ENCODE peak calls at places on chromosomes 5 and 9, in seven cellular contexts. H is GM20000, U is cardiac fibroblast, K is tibial artery, G is amniotic stem cell, I is WTC11, L is lower lobe of right lung. T is an unnamed sample.
A peak's percentile ranks its signal among the peaks of the same experiment; 100 is the strongest.

GRCh38 chr9:94826644-94827410 is 100.3 kb downstream of the AOPEP start:
- DNase-seq in H (no peak), U (no peak), K (no peak), G (no peak), I (no peak), L (no peak), T (no peak)

GRCh38 chr9:118896356-118897000 is 472.8 kb downstream of the BRINP1 start:
- DNase-seq in H (no peak), U (no peak), K (no peak), G (no peak), I (no peak), L (no peak), T (no peak)

GRCh38 chr5:7606840-7607453 is 211.0 kb downstream of the ADCY2 start:
- DNase-seq in H (no peak), U (no peak), K (no peak), G (no peak), I (no peak), L (no peak), T (no peak)

GRCh38 chr9:7150153-7150890 is 392.5 kb downstream of the KDM4C start:
- DNase-seq in H (no peak), U (no peak), K (no peak), G (no peak), I (no peak), L (no peak), T (no peak)

GRCh38 chr9:127850286-127850830 is 4.1 kb downstream of the ENG start:
- DNase-seq in H (no peak), U (no peak), K (no peak), G (no peak), I (no peak), L (no peak), T (no peak)

GRCh38 chr9:33884856-33885701 is 68.1 kb downstream of the UBE2R2 start:
- DNase-seq in H (no peak), U (peak; percentile 82), K (no peak), G (no peak), I (no peak), L (no peak), T (peak; percentile 47)

GRCh38 chr9:92626484-92626883 is 43.4 kb downstream of the IPPK start:
- DNase-seq in H (no peak), U (no peak), K (no peak), G (no peak), I (no peak), L (no peak), T (peak; percentile 27)

GRCh38 chr9:36987891-36988290 is 46.2 kb downstream of the PAX5 start:
- DNase-seq in H (peak; percentile 71), U (no peak), K (no peak), G (no peak), I (no peak), L (no peak), T (no peak)

GRCh38 chr5:158382473-158382872 is 523.5 kb upstream of the CLINT1 start:
- DNase-seq in H (peak; percentile 40), U (peak; percentile 95), K (peak; percentile 88), G (peak; percentile 96), I (no peak), L (peak; percentile 68), T (peak; percentile 95)

GRCh38 chr5:139662617-139663016 is 14.5 kb downstream of the CXXC5 start:
- DNase-seq in H (no peak), U (no peak), K (no peak), G (no peak), I (no peak), L (no peak), T (no peak)

GRCh38 chr5:18238321-18238720 is 604.1 kb downstream of the TAF11L14 start:
- DNase-seq in H (no peak), U (no peak), K (no peak), G (no peak), I (no peak), L (no peak), T (no peak)

GRCh38 chr5:142871056-142871879 is 101.1 kb downstream of the ARHGAP26 start:
- DNase-seq in H (no peak), U (no peak), K (no peak), G (no peak), I (no peak), L (peak; percentile 54), T (no peak)

GRCh38 chr5:80961376-80962281 is 1.5 kb downstream of the RASGRF2 start:
- DNase-seq in H (no peak), U (no peak), K (no peak), G (no peak), I (no peak), L (no peak), T (peak; percentile 66)

GRCh38 chr5:110401881-110402280 is 324.6 kb downstream of the TMEM232 start:
- DNase-seq in H (no peak), U (peak; percentile 2), K (no peak), G (no peak), I (no peak), L (no peak), T (peak; percentile 47)

GRCh38 chr9:136019041-136019680 is 58.0 kb upstream of the UBAC1 start:
- DNase-seq in H (no peak), U (no peak), K (peak; percentile 12), G (no peak), I (no peak), L (peak; percentile 39), T (no peak)

GRCh38 chr5:135543151-135543818 is 7.5 kb upstream of the NEUROG1 start:
- DNase-seq in H (peak; percentile 50), U (no peak), K (no peak), G (no peak), I (peak; percentile 54), L (no peak), T (no peak)

GRCh38 chr5:145585443-145586148 is 249.5 kb downstream of the PRELID2 start:
- DNase-seq in H (no peak), U (no peak), K (no peak), G (no peak), I (no peak), L (no peak), T (no peak)

GRCh38 chr5:54217826-54218503 is 92.4 kb downstream of the ARL15 start:
- DNase-seq in H (peak; percentile 16), U (peak; percentile 87), K (no peak), G (peak; percentile 20), I (no peak), L (no peak), T (peak; percentile 83)